ENCODE peak calls at places on chromosome 13, in ten cellular contexts. D is heart left ventricle, X is upper lobe of left lung, T is sigmoid colon, U is tibial nerve, V is right lobe of liver, M is ovary, R is HCT116, H is stomach, E is lower leg skin. B is an unnamed sample.

GRCh38 chr13:24085662-24086061 is 74.9 kb upstream of the SPATA13 start:
- DNase-seq in R (no peak), V (no peak), H (peak), X (no peak), U (no peak), D (no peak), T (no peak), E (no peak), M (no peak), B (no peak)

GRCh38 chr13:72255908-72256307 is 388.9 kb upstream of the DACH1 start:
- DNase-seq in U (no peak), D (no peak), T (no peak), X (no peak), R (peak), E (no peak), V (no peak), H (no peak), M (no peak), B (no peak)

GRCh38 chr13:35882722-35883497 is 248.3 kb downstream of the DCLK1 start:
- DNase-seq in D (no peak), M (no peak), R (no peak), V (no peak), X (no peak), E (no peak), T (no peak), H (no peak), U (no peak), B (no peak)

GRCh38 chr13:59061621-59062020 is 1102.1 kb downstream of the DIAPH3 start:
- DNase-seq in X (no peak), V (no peak), H (no peak), R (no peak), E (no peak), M (no peak), T (no peak), D (no peak), U (no peak), B (no peak)

GRCh38 chr13:26855921-26856320 is 95.3 kb upstream of the GPR12 start:
- DNase-seq in M (no peak), X (no peak), T (no peak), V (no peak), U (no peak), D (no peak), R (no peak), H (no peak), E (no peak), B (no peak)

GRCh38 chr13:99034333-99035085 is 56.6 kb upstream of the DOCK9 start:
- DNase-seq in M (no peak), X (no peak), U (no peak), H (no peak), D (no peak), E (no peak), T (no peak), V (no peak), R (no peak), B (no peak)

GRCh38 chr13:33125821-33126570 is 109.8 kb downstream of the KL start:
- DNase-seq in H (no peak), T (peak), U (peak), E (peak), D (peak), M (peak), V (peak), R (peak), X (peak), B (no peak)

GRCh38 chr13:94139393-94139995 is 340.0 kb downstream of the DCT start:
- DNase-seq in T (no peak), R (no peak), H (no peak), D (no peak), M (no peak), U (no peak), V (no peak), E (no peak), X (no peak), B (no peak)

GRCh38 chr13:29454931-29455481 is 140.5 kb downstream of the SLC7A1 start:
- DNase-seq in D (no peak), E (no peak), T (no peak), V (no peak), R (peak), U (no peak), H (no peak), X (no peak), M (no peak), B (peak)

GRCh38 chr13:95258619-95259194 is 42.5 kb downstream of the ABCC4 start:
- DNase-seq in X (no peak), T (no peak), D (no peak), R (no peak), U (no peak), V (no peak), M (no peak), H (no peak), E (peak), B (no peak)

GRCh38 chr13:27261376-27261775 is 9.3 kb upstream of the RASL11A start:
- DNase-seq in H (no peak), M (no peak), R (no peak), T (no peak), E (no peak), V (no peak), X (no peak), D (no peak), U (no peak), B (no peak)

GRCh38 chr13:112065867-112066623 is 904 bp upstream of the SOX1 start:
- DNase-seq in U (no peak), X (no peak), E (peak), R (no peak), M (no peak), T (no peak), H (no peak), D (no peak), V (no peak), B (no peak)

GRCh38 chr13:93098972-93099371 is 127.6 kb upstream of the GPC6 start:
- DNase-seq in E (no peak), T (no peak), H (peak), U (no peak), R (no peak), M (no peak), X (no peak), V (no peak), D (no peak), B (no peak)

GRCh38 chr13:99496322-99497142 is 4.7 kb upstream of the TM9SF2 start:
- DNase-seq in T (peak), H (peak), D (peak), V (peak), E (peak), M (peak), R (peak), X (peak), U (no peak), B (peak)

GRCh38 chr13:102555914-102556553 is 40.8 kb upstream of the TPP2 start:
- DNase-seq in V (no peak), E (no peak), X (no peak), H (no peak), M (no peak), R (peak), T (no peak), U (no peak), D (no peak), B (peak)

GRCh38 chr13:26219726-26220125 is 2.4 kb downstream of the RNF6 start:
- DNase-seq in V (no peak), M (no peak), E (no peak), H (no peak), U (no peak), R (no peak), D (no peak), T (no peak), X (no peak), B (no peak)

GRCh38 chr13:106513025-106513424 is 22.4 kb downstream of the EFNB2 start:
- DNase-seq in M (no peak), X (no peak), E (no peak), U (no peak), V (no peak), D (no peak), T (no peak), R (no peak), H (no peak), B (no peak)

GRCh38 chr13:80438521-80438920 is 97.6 kb upstream of the SPRY2 start:
- DNase-seq in M (no peak), D (no peak), T (no peak), U (no peak), R (no peak), X (no peak), V (no peak), H (no peak), E (no peak), B (no peak)

GRCh38 chr13:31790992-31791391 is 51.7 kb downstream of the RXFP2 start:
- DNase-seq in T (no peak), H (no peak), X (no peak), D (no peak), M (no peak), E (no peak), R (no peak), V (no peak), U (no peak), B (no peak)

GRCh38 chr13:23960566-23961156 is 63.4 kb upstream of the C1QTNF9B start:
- DNase-seq in T (no peak), V (no peak), E (no peak), U (no peak), R (peak), H (no peak), D (no peak), M (no peak), X (no peak), B (peak)

GRCh38 chr13:28257305-28257704 is 119.0 kb downstream of the PAN3 start:
- DNase-seq in V (no peak), E (no peak), D (no peak), X (no peak), R (no peak), T (no peak), U (no peak), M (no peak), H (no peak), B (no peak)

GRCh38 chr13:64266024-64266423 is 2850.4 kb upstream of the PCDH20 start:
- DNase-seq in R (no peak), E (no peak), V (no peak), M (no peak), D (no peak), U (no peak), H (no peak), T (no peak), X (no peak), B (no peak)

GRCh38 chr13:30520571-30520970 is 54.8 kb upstream of the HMGB1 start:
- DNase-seq in U (no peak), D (no peak), X (no peak), M (no peak), V (no peak), T (no peak), R (no peak), H (no peak), E (no peak), B (no peak)

GRCh38 chr13:82245860-82246259 is 1636.4 kb downstream of the SLITRK1 start:
- DNase-seq in T (no peak), E (no peak), R (no peak), U (no peak), D (no peak), H (no peak), V (no peak), M (no peak), X (no peak), B (no peak)

GRCh38 chr13:20715340-20715732 is 11.8 kb downstream of the IL17D start:
- DNase-seq in U (no peak), V (no peak), E (no peak), R (no peak), T (no peak), X (no peak), H (no peak), M (no peak), D (no peak), B (no peak)

GRCh38 chr13:46403851-46404731 is 17.0 kb upstream of the RUBCNL start:
- DNase-seq in M (no peak), V (no peak), D (peak), T (no peak), H (no peak), U (no peak), E (no peak), X (peak), R (no peak), B (no peak)

GRCh38 chr13:107322228-107322627 is 754.3 kb upstream of the ARGLU1 start:
- DNase-seq in V (no peak), E (no peak), D (no peak), R (no peak), T (no peak), X (no peak), H (no peak), M (no peak), U (no peak), B (no peak)

GRCh38 chr13:50408068-50408467 is 392.8 kb downstream of the KCNRG start:
- DNase-seq in V (no peak), M (no peak), D (no peak), X (no peak), T (no peak), R (no peak), E (no peak), H (no peak), U (no peak), B (no peak)

GRCh38 chr13:23289917-23290357 is 109.2 kb downstream of the SGCG start:
- DNase-seq in E (no peak), R (no peak), H (no peak), T (no peak), X (no peak), M (no peak), U (no peak), D (peak), V (no peak), B (no peak)

GRCh38 chr13:89925107-89925506 is 1422.4 kb upstream of the MIR17HG start:
- DNase-seq in V (no peak), M (no peak), H (no peak), E (no peak), U (no peak), D (no peak), T (no peak), R (peak), X (no peak), B (peak)

GRCh38 chr13:89568276-89568675 is 1779.2 kb upstream of the MIR17HG start:
- DNase-seq in U (no peak), D (no peak), X (no peak), R (no peak), E (no peak), H (no peak), T (no peak), M (no peak), V (no peak), B (no peak)

GRCh38 chr13:39776439-39776838 is 121.0 kb downstream of the COG6 start:
- DNase-seq in D (no peak), E (no peak), T (no peak), R (no peak), V (no peak), X (no peak), M (no peak), H (no peak), U (no peak), B (no peak)

GRCh38 chr13:29081036-29081435 is 260.9 kb downstream of the MTUS2 start:
- DNase-seq in D (no peak), U (no peak), R (no peak), H (no peak), M (no peak), T (no peak), V (no peak), X (no peak), E (no peak), B (no peak)

GRCh38 chr13:106507560-106508274 is 27.7 kb downstream of the EFNB2 start:
- DNase-seq in D (no peak), E (no peak), V (no peak), X (no peak), H (no peak), R (no peak), U (no peak), M (no peak), T (no peak), B (peak)

GRCh38 chr13:33179463-33179862 is 106.1 kb downstream of the STARD13 start:
- DNase-seq in V (no peak), M (no peak), R (no peak), U (no peak), X (no peak), D (no peak), E (no peak), H (no peak), T (no peak), B (no peak)

GRCh38 chr13:35664747-35665146 is 188.3 kb upstream of the MAB21L1 start:
- DNase-seq in U (no peak), V (no peak), X (no peak), E (no peak), M (no peak), T (no peak), R (no peak), H (no peak), D (no peak), B (no peak)

GRCh38 chr13:20803180-20803965 is 29.6 kb upstream of the EEF1AKMT1 start:
- DNase-seq in U (no peak), X (no peak), R (no peak), T (no peak), E (no peak), M (no peak), D (no peak), H (no peak), V (no peak), B (peak)

GRCh38 chr13:74889321-74889720 is 592.6 kb downstream of the TBC1D4 start:
- DNase-seq in T (no peak), H (no peak), V (no peak), D (no peak), R (no peak), U (no peak), M (no peak), E (no peak), X (no peak), B (peak)

GRCh38 chr13:75507027-75508001 is 25.3 kb upstream of the TBC1D4 start:
- DNase-seq in H (no peak), R (no peak), V (no peak), D (no peak), X (no peak), E (no peak), U (no peak), T (no peak), M (no peak), B (no peak)

GRCh38 chr13:110713981-110714797 is 689 bp downstream of the ING1 start:
- DNase-seq in U (peak), V (peak), T (peak), D (peak), E (peak), H (peak), X (peak), M (peak), R (no peak), B (peak)

GRCh38 chr13:110716235-110716505 is 2.7 kb downstream of the ING1 start:
- DNase-seq in R (no peak), T (peak), D (peak), M (no peak), U (peak), E (no peak), H (peak), X (peak), V (peak), B (peak)

GRCh38 chr13:110713642-110713952 is at the start of gene ING1:
- DNase-seq in R (no peak), T (no peak), E (no peak), D (no peak), V (no peak), X (no peak), U (no peak), M (no peak), H (no peak), B (no peak)

GRCh38 chr13:110715395-110716234 is 2.1 kb downstream of the ING1 start:
- DNase-seq in R (peak), M (peak), E (peak), U (peak), V (peak), H (peak), T (peak), X (peak), D (peak), B (peak)

DNA sequence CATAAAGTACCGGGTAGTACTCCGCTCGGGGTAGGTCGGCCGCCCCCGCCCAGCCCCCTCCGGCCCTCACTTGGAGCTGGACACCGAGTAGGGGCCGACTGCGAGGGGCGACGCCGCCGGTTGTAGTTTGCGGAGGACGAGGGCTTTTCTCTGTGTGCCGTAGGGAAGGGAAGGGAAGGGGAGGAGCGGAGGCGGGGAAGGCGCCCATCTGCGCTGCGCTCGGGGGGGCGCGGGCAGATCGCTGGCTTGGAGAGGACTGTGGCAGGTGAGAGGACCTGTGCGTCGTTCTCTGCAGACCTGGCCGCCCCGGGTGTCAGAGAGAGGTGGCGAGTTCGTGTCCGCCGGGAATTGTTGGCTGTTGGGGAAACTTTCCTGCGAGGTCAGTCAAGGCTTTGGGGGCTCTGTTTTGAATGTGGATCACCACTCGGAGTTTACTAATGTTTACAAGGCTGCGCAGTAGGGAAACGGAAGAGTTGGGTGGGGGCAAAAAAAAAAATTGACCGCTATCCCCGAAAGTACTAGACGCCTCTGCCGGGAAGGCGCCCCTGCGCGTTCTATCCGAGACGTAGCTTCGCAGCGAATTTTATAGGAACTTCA is 1.4 kb downstream of the ING1 start:
- DNase-seq in E (peak), V (peak), H (peak), X (peak), D (peak), M (peak), U (peak), R (no peak), T (peak), B (peak)
- TF ChIP-seq POLR2A in E (peak), V (peak), H (no peak), X (peak), D (peak), M (peak), U (peak), R (peak), T (peak), B (peak)

GRCh38 chr13:78603240-78603947 is at the start of gene POU4F1:
- DNase-seq in R (no peak), H (no peak), M (no peak), E (no peak), U (no peak), D (no peak), X (peak), T (no peak), V (no peak), B (peak)
- TF ChIP-seq POLR2A in R (no peak), H (no peak), M (no peak), E (no peak), U (no peak), D (no peak), X (no peak), T (no peak), V (no peak), B (no peak)

GRCh38 chr13:45335397-45336024 is 5.5 kb downstream of the TPT1 start:
- DNase-seq in R (no peak), H (no peak), U (no peak), D (no peak), M (no peak), T (no peak), V (no peak), X (no peak), E (no peak), B (no peak)
- TF ChIP-seq POLR2A in R (no peak), H (no peak), U (no peak), D (no peak), M (no peak), T (no peak), V (peak), X (no peak), E (no peak), B (no peak)

GRCh38 chr13:41004875-41005693 is 14.0 kb downstream of the ELF1 start:
- DNase-seq in V (no peak), E (no peak), T (no peak), X (no peak), R (no peak), D (no peak), M (no peak), H (no peak), U (no peak), B (peak)
- TF ChIP-seq POLR2A in V (no peak), E (no peak), T (no peak), X (no peak), R (no peak), D (no peak), M (no peak), H (no peak), U (no peak), B (no peak)

GRCh38 chr13:97222934-97223710 is 989 bp downstream of the MBNL2 start:
- DNase-seq in D (no peak), R (no peak), V (no peak), X (no peak), U (no peak), E (no peak), H (no peak), M (no peak), T (no peak), B (peak)

GRCh38 chr13:97221989-97222700 is at the start of gene MBNL2:
- DNase-seq in X (peak), T (peak), D (peak), M (peak), V (peak), U (peak), H (peak), E (peak), R (peak), B (peak)

GRCh38 chr13:97225533-97225932 is 3.4 kb downstream of the MBNL2 start:
- DNase-seq in H (no peak), X (no peak), E (no peak), U (no peak), D (peak), T (no peak), R (no peak), V (no peak), M (no peak), B (peak)

GRCh38 chr13:97224544-97225324 is 2.6 kb downstream of the MBNL2 start:
- DNase-seq in D (peak), H (peak), T (no peak), E (no peak), R (no peak), X (no peak), U (no peak), M (no peak), V (no peak), B (peak)

DNA sequence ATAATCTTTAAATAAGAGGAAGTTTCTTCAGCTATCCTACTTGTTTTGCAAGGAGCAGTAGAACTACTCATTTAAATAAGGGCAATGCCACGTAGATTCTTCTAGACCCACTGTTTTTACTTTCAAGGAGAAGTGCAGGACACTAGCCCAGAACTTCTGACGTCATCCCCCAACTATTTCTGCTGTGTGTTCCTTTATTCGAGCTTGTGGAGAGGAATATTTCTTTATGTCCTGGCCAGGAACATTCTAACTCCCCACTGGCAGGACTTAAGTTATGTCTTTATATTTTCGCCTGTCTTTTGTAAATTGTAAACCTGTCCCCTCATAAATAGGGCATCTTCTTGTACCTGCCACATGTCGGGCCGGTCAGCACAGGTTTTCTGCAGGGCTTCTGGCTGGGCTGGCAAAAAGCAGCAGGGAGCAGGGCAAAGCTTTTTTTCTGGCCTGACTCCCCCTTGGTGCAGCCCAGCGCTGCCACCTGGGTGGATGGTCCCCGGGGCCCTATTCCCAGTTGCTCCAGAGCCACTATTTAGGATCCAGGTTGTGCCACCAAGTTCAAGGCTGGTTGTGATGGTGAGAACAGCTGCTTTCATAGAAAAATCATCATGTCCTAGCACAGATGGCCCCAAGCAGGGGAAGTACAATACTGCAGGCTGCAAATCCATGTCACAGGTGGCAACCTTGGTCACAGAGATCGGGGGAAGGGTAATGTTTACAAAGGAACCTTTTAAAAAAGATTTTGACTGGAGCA is 1.8 kb downstream of the MBNL2 start:
- DNase-seq in R (peak), X (peak), H (peak), U (no peak), E (no peak), D (peak), T (peak), V (peak), M (peak), B (peak)
- TF ChIP-seq POLR2A in R (no peak), X (peak), H (no peak), U (peak), E (peak), D (peak), T (no peak), V (peak), M (no peak), B (peak)